ENCODE peak calls at places on chromosomes 3 and 15, in four cellular contexts. J is IMR-90, T is breast epithelium, V is upper lobe of right lung. P is an unnamed sample.
A peak's percentile ranks its signal among the peaks of the same experiment; 100 is the strongest.

GRCh38 chr15:33737687-33738606 is 230.3 kb upstream of the CHRM5 start:
- DNase-seq in J (peak; percentile 23), V (no peak), T (no peak), P (no peak)

GRCh38 chr15:47514251-47514652 is 203.1 kb upstream of the SEMA6D start:
- DNase-seq in T (no peak), V (no peak), J (peak; percentile 76), P (no peak)

GRCh38 chr15:66017009-66017408 is 147.7 kb downstream of the RAB11A start:
- DNase-seq in J (no peak), T (no peak), V (no peak), P (no peak)

GRCh38 chr3:172280406-172281051 is 167.7 kb downstream of the GHSR start:
- DNase-seq in V (no peak), T (no peak), J (peak; percentile 94), P (no peak)

GRCh38 chr15:100856847-100857246 is 22.8 kb upstream of the ALDH1A3 start:
- DNase-seq in V (no peak), J (no peak), T (no peak), P (no peak)

GRCh38 chr3:192410684-192410960 is 316.7 kb downstream of the FGF12 start:
- DNase-seq in T (no peak), J (no peak), V (no peak), P (no peak)

GRCh38 chr15:90606641-90607040 is 76.9 kb downstream of the CRTC3 start:
- DNase-seq in V (no peak), T (no peak), J (no peak), P (no peak)

GRCh38 chr3:149280950-149281349 is 52.5 kb downstream of the TM4SF18 start:
- DNase-seq in T (no peak), J (no peak), V (no peak), P (no peak)

GRCh38 chr15:57421540-57421939 is 45.2 kb downstream of the CGNL1 start:
- DNase-seq in J (no peak), T (no peak), V (no peak), P (no peak)

GRCh38 chr15:65948352-65948751 is 79.1 kb downstream of the RAB11A start:
- DNase-seq in T (no peak), J (no peak), V (no peak), P (no peak)

GRCh38 chr3:57152150-57152549 is 13.0 kb downstream of the IL17RD start:
- DNase-seq in T (no peak), V (no peak), J (no peak), P (no peak)

GRCh38 chr15:79644091-79644490 is 212.0 kb downstream of the MINAR1 start:
- DNase-seq in T (no peak), J (peak; percentile 85), V (no peak), P (no peak)

GRCh38 chr3:141828487-141829284 is 47.8 kb upstream of the ATP1B3 start:
- DNase-seq in J (peak; percentile 3), T (peak; percentile 65), V (no peak), P (no peak)

GRCh38 chr15:31102049-31102321 is 460 bp upstream of the TRPM1 start:
- DNase-seq in J (no peak), T (no peak), V (no peak), P (no peak)

GRCh38 chr3:94787734-94788133 is 724.9 kb downstream of the NSUN3 start:
- DNase-seq in T (no peak), J (no peak), V (no peak), P (no peak)

GRCh38 chr15:31511707-31512310 is 185.2 kb downstream of the KLF13 start:
- DNase-seq in J (no peak), T (peak; percentile 11), V (no peak), P (no peak)

GRCh38 chr3:58306662-58307286 is 454 bp downstream of the HTD2 start:
- DNase-seq in V (peak; percentile 67), J (peak; percentile 30), T (no peak), P (no peak)

GRCh38 chr15:79008666-79009065 is 63.8 kb upstream of the CTSH start:
- DNase-seq in T (no peak), J (no peak), V (no peak), P (no peak)

GRCh38 chr15:57335326-57336118 is 40.8 kb upstream of the CGNL1 start:
- DNase-seq in V (peak; percentile 51), J (no peak), T (no peak), P (no peak)

GRCh38 chr3:196793224-196793623 is 53.6 kb downstream of the PAK2 start:
- DNase-seq in T (no peak), J (peak; percentile 97), V (no peak), P (no peak)

GRCh38 chr15:91116379-91117067 is 16.5 kb downstream of the SV2B start:
- DNase-seq in T (peak; percentile 23), V (no peak), J (no peak), P (no peak)

GRCh38 chr3:100330651-100331050 is 3.9 kb upstream of the NIT2 start:
- DNase-seq in J (no peak), V (no peak), T (no peak), P (no peak)

GRCh38 chr15:62922514-62922913 is 120.0 kb upstream of the TPM1 start:
- DNase-seq in V (no peak), J (no peak), T (no peak), P (no peak)

GRCh38 chr3:177516130-177517011 is 319.1 kb upstream of the TBL1XR1 start:
- DNase-seq in J (peak; percentile 90), T (peak; percentile 54), V (no peak), P (no peak)

GRCh38 chr3:71754610-71755253 is 1.1 kb downstream of the GPR27 start:
- DNase-seq in V (no peak), J (no peak), T (no peak), P (no peak)

GRCh38 chr3:179098388-179099077 is 26.9 kb upstream of the ZMAT3 start:
- DNase-seq in V (no peak), J (peak; percentile 82), T (no peak), P (no peak)

GRCh38 chr15:53837263-53837662 is 77.8 kb upstream of the WDR72 start:
- DNase-seq in T (peak; percentile 23), J (no peak), V (peak; percentile 72), P (no peak)

GRCh38 chr15:101017041-101017754 is 98.0 kb downstream of the LRRK1 start:
- DNase-seq in T (no peak), V (no peak), J (peak; percentile 6), P (peak; percentile 49)

GRCh38 chr3:64084640-64085039 is 61.3 kb upstream of the PSMD6 start:
- DNase-seq in V (no peak), T (no peak), J (peak; percentile 91), P (no peak)

GRCh38 chr15:37219211-37219701 is 118.9 kb upstream of the MEIS2 start:
- DNase-seq in T (no peak), J (no peak), V (no peak), P (no peak)

GRCh38 chr3:139797724-139798343 is 120.1 kb upstream of the NMNAT3 start:
- DNase-seq in T (no peak), V (no peak), J (peak; percentile 6), P (no peak)

GRCh38 chr15:98347866-98348265 is 300.5 kb upstream of the IGF1R start:
- DNase-seq in T (no peak), J (no peak), V (no peak), P (no peak)

GRCh38 chr3:149388001-149388435 is 10.6 kb upstream of the TM4SF1 start:
- DNase-seq in T (no peak), J (peak; percentile 99), V (no peak), P (no peak)

GRCh38 chr3:123447416-123447748 is 1.5 kb downstream of the ADCY5 start:
- DNase-seq in J (no peak), T (no peak), V (no peak), P (no peak)
- H3K27me3 ChIP-seq in J (peaks cover 82% of the 10 kb centered on the region), T (peaks cover 4% of the 10 kb centered on the region), V (peaks cover 32% of the 10 kb centered on the region), P (no peaks in the 10 kb centered on the region)

GRCh38 chr15:89450076-89451006 is 46.0 kb downstream of the RHCG start:
- DNase-seq in V (no peak), T (no peak), J (no peak), P (no peak)
- H3K27me3 ChIP-seq in V (peaks cover 43% of the 10 kb centered on the region), T (peaks cover 17% of the 10 kb centered on the region), J (peaks cover 54% of the 10 kb centered on the region), P (no peaks in the 10 kb centered on the region)

DNA sequence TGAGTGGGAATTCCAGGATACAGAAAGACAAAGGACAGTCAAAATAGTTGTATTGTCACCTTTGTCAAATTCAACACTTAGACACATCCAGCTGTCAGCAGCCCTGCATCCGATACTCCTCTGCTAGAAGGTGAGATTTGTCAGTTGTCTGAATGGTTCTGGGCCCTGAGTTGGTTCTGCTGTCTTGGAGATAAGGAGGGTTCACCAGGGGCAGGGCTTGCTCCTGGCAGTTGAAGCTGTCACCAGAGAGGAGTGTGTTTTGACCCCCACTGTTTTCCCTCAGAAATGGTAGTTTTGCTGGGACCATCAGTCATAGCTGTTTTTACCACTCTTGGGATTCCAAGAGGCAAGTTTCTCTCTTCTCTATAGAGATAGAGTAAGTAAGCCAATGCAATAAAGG is 3.2 kb upstream of the KY start:
- DNase-seq in T (no peak), J (no peak), V (no peak), P (no peak)
- H3K27me3 ChIP-seq in T (no peaks in the 10 kb centered on the region), J (peaks cover 25% of the 10 kb centered on the region), V (no peaks in the 10 kb centered on the region), P (no peaks in the 10 kb centered on the region)

DNA sequence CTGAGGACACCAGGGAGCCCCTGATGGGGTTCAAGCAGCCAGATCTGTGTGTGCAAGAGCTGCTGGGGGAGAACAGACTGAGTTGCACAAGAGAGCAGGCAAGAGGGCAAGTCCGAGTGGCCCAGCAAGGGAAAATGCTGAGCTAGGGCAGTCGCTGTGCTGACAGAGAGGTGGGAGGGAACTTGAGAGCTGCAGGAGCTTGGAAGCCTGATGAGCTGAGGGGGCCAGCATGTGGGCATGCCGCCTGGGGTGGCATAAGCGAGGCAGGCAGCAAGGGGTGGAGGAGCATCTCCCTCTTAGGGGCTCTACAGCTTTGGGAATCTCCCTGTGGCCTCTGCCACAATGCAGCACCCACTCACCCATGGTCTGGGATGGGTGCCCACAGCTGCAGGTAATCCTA is 4.7 kb upstream of the CORO2B start:
- DNase-seq in J (no peak), V (no peak), T (no peak), P (no peak)
- H3K27me3 ChIP-seq in J (peaks cover 35% of the 10 kb centered on the region), V (peaks cover 13% of the 10 kb centered on the region), T (peaks cover 4% of the 10 kb centered on the region), P (no peaks in the 10 kb centered on the region)

GRCh38 chr3:128993461-128994172 is at the start of gene CFAP92:
- DNase-seq in V (peak; percentile 94), T (peak; percentile 83), J (peak; percentile 40), P (no peak)

GRCh38 chr3:128996200-128996599 is 2.3 kb upstream of the CFAP92 start:
- DNase-seq in J (no peak), V (no peak), T (no peak), P (no peak)

GRCh38 chr3:128995737-128996136 is 1.9 kb upstream of the CFAP92 start:
- DNase-seq in V (no peak), J (no peak), T (no peak), P (no peak)

GRCh38 chr3:128994173-128994512 is 267 bp upstream of the CFAP92 start:
- DNase-seq in T (no peak), J (no peak), V (no peak), P (no peak)

GRCh38 chr3:128994581-128995161 is 795 bp upstream of the CFAP92 start:
- DNase-seq in T (no peak), V (no peak), J (no peak), P (no peak)
- H3K27me3 ChIP-seq in T (no peaks in the 10 kb centered on the region), V (no peaks in the 10 kb centered on the region), J (peaks cover 57% of the 10 kb centered on the region), P (no peaks in the 10 kb centered on the region)

GRCh38 chr15:74259821-74260502 is 23.8 kb downstream of the CCDC33 start:
- DNase-seq in T (no peak), V (no peak), J (no peak), P (no peak)
- H3K27me3 ChIP-seq in T (no peaks in the 10 kb centered on the region), V (peaks cover 18% of the 10 kb centered on the region), J (peaks cover 83% of the 10 kb centered on the region), P (no peaks in the 10 kb centered on the region)

DNA sequence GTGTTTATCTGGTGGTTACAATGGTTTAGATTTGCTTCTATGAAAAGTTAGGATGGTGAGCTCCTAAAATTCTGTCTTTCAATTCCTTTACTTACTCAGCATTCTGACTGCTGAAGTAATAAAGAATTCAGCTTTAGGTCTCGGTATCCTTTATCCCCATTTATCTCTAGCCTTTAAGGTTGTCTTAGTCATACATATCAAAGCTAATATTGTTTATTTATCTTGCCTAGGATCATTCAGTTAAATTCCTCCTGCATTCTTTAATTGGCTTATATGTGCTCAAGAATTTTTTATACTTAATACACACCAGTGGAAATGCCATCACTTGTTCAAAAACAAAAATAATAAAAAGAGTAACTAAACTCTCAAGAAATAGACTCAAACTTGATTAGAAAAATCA is 506.9 kb downstream of the ZPLD1 start:
- DNase-seq in T (no peak), J (no peak), V (no peak), P (no peak)
- H3K27me3 ChIP-seq in T (no peaks in the 10 kb centered on the region), J (no peaks in the 10 kb centered on the region), V (no peaks in the 10 kb centered on the region), P (no peaks in the 10 kb centered on the region)

P was measured in vagina.